ENCODE peak calls at places on chromosomes 3 and 15, in eight cellular contexts. P is PC-3; Q is fibroblast of lung; W is ascending aorta; H is thoracic aorta; J is psoas muscle; X is CD8-positive, alpha-beta memory T cell; K is tibial artery. E is an unnamed sample. For H3K4me1 and H3K27me3, the result is how much of the 10 kb centered on the place peaks cover.

GRCh38 chr3:186722457-186722856 is 5.3 kb downstream of the KNG1 start:
- DNase-seq in J (no peak), P (peak), W (no peak), X (no peak), Q (no peak), H (no peak), K (no peak), E (no peak)

GRCh38 chr15:56249080-56249479 is 5.4 kb upstream of the RFX7 start:
- DNase-seq in H (no peak), W (no peak), X (no peak), J (no peak), K (no peak), Q (peak), P (peak), E (no peak)

GRCh38 chr3:35224571-35225280 is 414.6 kb upstream of the ARPP21 start:
- DNase-seq in P (no peak), K (no peak), Q (peak), W (no peak), J (no peak), X (no peak), H (no peak), E (no peak)

GRCh38 chr3:57803647-57804081 is 47.6 kb downstream of the SLMAP start:
- DNase-seq in P (peak), W (no peak), Q (peak), J (no peak), X (no peak), H (peak), K (no peak), E (no peak)

GRCh38 chr3:124125320-124125719 is 133.4 kb upstream of the ROPN1 start:
- DNase-seq in X (no peak), Q (no peak), H (no peak), P (no peak), K (no peak), J (no peak), W (no peak), E (no peak)

GRCh38 chr15:75578948-75579908 is at the start of gene PTPN9:
- DNase-seq in K (peak), X (peak), H (peak), P (peak), W (no peak), Q (peak), J (peak), E (no peak)

GRCh38 chr3:190534386-190534785 is 20.5 kb downstream of the IL1RAP start:
- DNase-seq in W (no peak), P (no peak), J (no peak), X (no peak), Q (peak), K (no peak), H (no peak), E (no peak)

GRCh38 chr3:21477896-21478295 is 273.1 kb downstream of the ZNF385D start:
- DNase-seq in H (no peak), W (no peak), Q (peak), J (no peak), X (no peak), K (no peak), P (no peak), E (no peak)

GRCh38 chr3:126309162-126309561 is 48.0 kb downstream of the KLF15 start:
- DNase-seq in Q (no peak), K (no peak), J (no peak), H (no peak), P (no peak), W (no peak), X (no peak), E (no peak)

GRCh38 chr15:48928877-48929538 is 34.7 kb downstream of the SHC4 start:
- DNase-seq in P (peak), W (no peak), H (no peak), K (no peak), J (no peak), X (no peak), Q (peak), E (no peak)

GRCh38 chr15:92839696-92840095 is 60.4 kb upstream of the CHD2 start:
- DNase-seq in Q (no peak), H (no peak), P (no peak), K (no peak), W (no peak), J (no peak), X (no peak), E (no peak)

GRCh38 chr15:31308185-31308639 is 18.4 kb upstream of the KLF13 start:
- DNase-seq in X (no peak), H (no peak), K (no peak), Q (no peak), J (no peak), P (no peak), W (no peak), E (no peak)

GRCh38 chr3:177295116-177295515 is 97.8 kb upstream of the TBL1XR1 start:
- DNase-seq in Q (no peak), K (no peak), W (no peak), X (no peak), P (peak), J (no peak), H (no peak), E (no peak)

GRCh38 chr15:55588070-55588817 is at the start of gene PYGO1:
- DNase-seq in K (peak), Q (peak), P (peak), W (no peak), J (peak), H (no peak), X (peak), E (no peak)

GRCh38 chr15:40306908-40307307 is 827 bp downstream of the PLCB2 start:
- DNase-seq in X (no peak), K (no peak), W (no peak), Q (no peak), J (no peak), P (no peak), H (no peak), E (no peak)

GRCh38 chr3:141797167-141797773 is 34.1 kb downstream of the GRK7 start:
- DNase-seq in H (no peak), K (peak), P (no peak), Q (peak), X (peak), W (no peak), J (peak), E (no peak)

GRCh38 chr3:178583963-178584575 is 47.8 kb downstream of the KCNMB2 start:
- DNase-seq in K (no peak), X (no peak), W (no peak), J (no peak), P (no peak), H (no peak), Q (no peak), E (no peak)

GRCh38 chr15:39130556-39131379 is 450.1 kb upstream of the THBS1 start:
- DNase-seq in W (no peak), H (no peak), J (no peak), X (no peak), P (peak), Q (no peak), K (no peak), E (no peak)

GRCh38 chr3:5563537-5564277 is 376.2 kb downstream of the EDEM1 start:
- DNase-seq in J (no peak), W (no peak), P (no peak), K (no peak), Q (no peak), X (no peak), H (no peak), E (no peak)

GRCh38 chr3:160852856-160853255 is 96.8 kb downstream of the PPM1L start:
- DNase-seq in W (no peak), H (no peak), J (no peak), X (no peak), P (no peak), K (no peak), Q (no peak), E (no peak)

GRCh38 chr3:10292505-10293419 is at the start of gene GHRL:
- DNase-seq in Q (no peak), X (no peak), H (no peak), W (no peak), P (no peak), J (no peak), K (no peak), E (no peak)

GRCh38 chr3:171871392-171872274 is 28.5 kb downstream of the TMEM212 start:
- DNase-seq in W (no peak), X (no peak), J (no peak), Q (peak), K (no peak), H (no peak), P (no peak), E (no peak)

GRCh38 chr3:128813003-128813564 is 66.3 kb upstream of the ACAD9 start:
- DNase-seq in K (no peak), X (no peak), H (no peak), P (no peak), W (no peak), J (no peak), Q (no peak), E (no peak)

GRCh38 chr3:45224824-45225464 is 1.1 kb downstream of the TMEM158 start:
- DNase-seq in H (no peak), Q (peak), K (peak), X (no peak), W (no peak), P (peak), J (peak), E (no peak)

GRCh38 chr3:61824553-61825135 is 263.3 kb downstream of the PTPRG start:
- DNase-seq in W (no peak), J (no peak), P (no peak), H (no peak), K (no peak), X (no peak), Q (no peak), E (no peak)

GRCh38 chr3:169764164-169764452 is 752 bp downstream of the TERC start:
- DNase-seq in J (no peak), P (no peak), Q (peak), H (no peak), X (no peak), K (no peak), W (no peak), E (no peak)

GRCh38 chr3:82100378-82100777 is 338.9 kb upstream of the GBE1 start:
- DNase-seq in H (no peak), X (no peak), J (no peak), P (no peak), Q (peak), K (no peak), W (no peak), E (no peak)

GRCh38 chr3:57026918-57027317 is 33.5 kb upstream of the SPATA12 start:
- DNase-seq in W (no peak), Q (peak), P (no peak), X (no peak), K (no peak), J (no peak), H (no peak), E (no peak)

GRCh38 chr3:97736928-97737327 is 27.6 kb upstream of the ARL6 start:
- DNase-seq in H (no peak), K (no peak), J (no peak), P (no peak), Q (no peak), X (no peak), W (no peak), E (no peak)

GRCh38 chr3:58749948-58750347 is 83.4 kb upstream of the FAM3D start:
- DNase-seq in Q (no peak), P (peak), W (no peak), J (no peak), K (no peak), H (no peak), X (no peak), E (no peak)

GRCh38 chr3:124461838-124462632 is 268.2 kb upstream of the UMPS start:
- DNase-seq in X (no peak), J (no peak), K (no peak), H (no peak), Q (no peak), W (no peak), P (peak), E (no peak)

GRCh38 chr3:111582114-111582461 is 13.1 kb downstream of the ZBED2 start:
- DNase-seq in W (no peak), H (no peak), X (no peak), P (peak), Q (peak), K (no peak), J (no peak), E (no peak)

GRCh38 chr3:6041894-6042293 is 819.0 kb upstream of the GRM7 start:
- DNase-seq in K (no peak), P (no peak), H (no peak), Q (no peak), J (no peak), W (no peak), X (no peak), E (no peak)

GRCh38 chr3:181727122-181728036 is 15.7 kb downstream of the SOX2 start:
- DNase-seq in J (no peak), K (no peak), Q (peak), H (no peak), P (no peak), W (no peak), X (no peak), E (no peak)

GRCh38 chr3:189099505-189100290 is 72.1 kb upstream of the TPRG1 start:
- DNase-seq in X (no peak), H (no peak), K (peak), P (no peak), W (no peak), J (peak), Q (no peak), E (no peak)

GRCh38 chr3:13110678-13111116 is 37.5 kb upstream of the IQSEC1 start:
- DNase-seq in J (no peak), P (peak), W (no peak), X (no peak), Q (no peak), K (peak), H (no peak), E (no peak)

GRCh38 chr3:101992861-101993260 is 143.5 kb downstream of the NFKBIZ start:
- DNase-seq in X (no peak), H (no peak), Q (peak), W (no peak), J (no peak), P (no peak), K (no peak), E (no peak)

GRCh38 chr3:130609166-130609574 is 92.2 kb downstream of the COL6A6 start:
- DNase-seq in K (peak), P (no peak), X (no peak), J (peak), W (no peak), H (no peak), Q (peak), E (no peak)

DNA sequence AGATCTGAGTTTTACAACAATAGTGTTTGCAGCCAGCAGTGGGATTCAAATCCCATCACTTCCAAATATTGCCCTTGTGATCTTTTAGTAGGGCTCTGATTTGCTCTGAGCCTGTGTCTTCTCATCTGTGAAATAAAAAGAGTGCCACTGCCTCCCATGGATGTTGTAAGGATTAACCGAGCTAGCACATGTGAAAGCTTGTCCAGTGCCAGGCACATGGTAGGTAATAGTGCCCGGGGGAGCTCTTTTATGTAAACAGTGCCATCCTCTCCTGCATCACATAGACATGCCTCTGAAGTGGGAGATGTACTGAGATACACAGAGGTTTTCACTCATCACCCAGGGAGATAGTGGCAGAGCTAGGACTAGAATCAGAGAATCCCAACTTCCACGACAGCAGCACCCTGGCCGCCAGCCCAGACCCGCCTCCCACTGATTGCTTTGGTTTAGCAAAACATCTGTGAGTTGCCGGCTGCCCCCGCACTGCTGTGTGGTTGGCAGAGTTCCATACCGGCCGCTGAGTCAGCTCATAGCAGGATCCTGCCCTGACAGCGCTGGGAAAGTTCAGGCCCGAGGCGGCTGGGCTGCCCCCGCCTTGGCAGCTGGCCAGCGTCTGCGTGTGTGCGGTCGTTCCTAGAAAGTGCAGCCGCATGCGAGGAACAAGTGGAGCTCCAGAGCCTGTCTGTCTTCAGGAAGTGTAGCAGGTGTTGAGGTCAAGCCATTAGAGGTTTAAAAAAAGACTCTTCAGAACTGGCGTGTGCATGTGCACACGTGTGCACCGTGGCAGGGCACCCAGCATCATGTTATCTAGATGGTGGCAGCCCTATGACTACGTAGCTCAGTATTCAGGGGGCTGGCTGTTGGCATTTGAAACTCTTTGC is 5.0 kb downstream of the ARID3B start:
- DNase-seq in P (peak), W (peak), H (peak), Q (peak), J (peak), X (peak), K (peak), E (peak)
- H3K4me1 ChIP-seq in P (under half), W (under half), H (under half), Q (under half), J (under half), X (half or more), K (under half), E (under half)

DNA sequence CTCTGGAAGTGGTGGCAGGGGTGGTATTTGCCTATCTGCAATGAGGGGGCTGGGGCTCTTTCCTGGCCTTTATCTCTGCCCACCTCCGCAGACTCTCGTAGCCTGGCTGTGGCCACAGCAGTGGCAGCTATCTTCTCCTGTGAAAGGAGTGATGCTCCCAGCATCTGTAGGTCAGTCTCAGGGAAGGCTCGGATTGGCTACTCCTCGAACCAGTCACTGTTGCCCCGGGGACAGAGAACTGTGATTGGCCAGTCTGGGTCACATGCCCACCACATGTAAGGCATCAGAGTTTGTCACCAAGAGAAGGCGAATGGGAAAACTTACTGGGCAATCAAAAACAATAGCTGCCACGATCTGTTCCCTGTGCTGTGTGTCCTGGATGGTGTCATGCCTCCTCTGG is 30.1 kb upstream of the FGD5 start:
- DNase-seq in P (no peak), H (no peak), J (no peak), X (no peak), K (no peak), Q (no peak), W (no peak), E (no peak)
- H3K27me3 ChIP-seq in P (under half), H (under half), J (under half), X (under half), K (under half), Q (under half), W (under half), E (under half)

DNA sequence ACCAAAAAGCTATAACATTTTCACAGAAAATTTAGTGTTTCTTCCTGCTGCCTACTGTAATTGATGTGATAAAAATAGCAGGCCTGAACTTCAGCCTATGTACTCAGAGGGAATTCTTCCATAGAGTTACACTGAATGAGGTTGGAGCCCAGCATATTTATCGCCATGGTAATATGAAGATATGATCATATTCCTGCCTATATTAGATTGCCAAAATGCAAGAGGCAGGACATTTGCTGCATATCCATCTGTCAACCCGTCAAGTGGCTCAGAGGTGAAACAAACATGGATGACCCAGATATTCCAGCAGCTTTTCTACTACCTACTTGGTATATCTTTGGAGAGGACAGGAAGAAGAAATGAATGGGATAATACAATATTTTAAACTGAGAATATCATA is 1150.6 kb downstream of the TBL1XR1 start:
- DNase-seq in X (no peak), K (no peak), Q (no peak), P (no peak), J (no peak), H (no peak), W (no peak), E (no peak)
- H3K4me1 ChIP-seq in X (under half), K (under half), Q (under half), P (under half), J (under half), H (under half), W (under half), E (under half)

GRCh38 chr3:108407858-108408257 is 102.5 kb downstream of the MYH15 start:
- DNase-seq in J (no peak), H (no peak), K (no peak), X (no peak), W (no peak), P (no peak), Q (no peak), E (no peak)
- H3K27me3 ChIP-seq in J (under half), H (under half), K (under half), X (under half), W (under half), P (under half), Q (under half), E (under half)

GRCh38 chr3:17939157-17939556 is 196.7 kb upstream of the TBC1D5 start:
- DNase-seq in Q (no peak), W (no peak), H (no peak), J (no peak), P (no peak), K (no peak), X (no peak), E (no peak)

GRCh38 chr3:17938313-17938712 is 195.9 kb upstream of the TBC1D5 start:
- DNase-seq in H (no peak), J (no peak), P (no peak), Q (no peak), W (no peak), X (no peak), K (no peak), E (no peak)

GRCh38 chr3:17941766-17942165 is 199.3 kb upstream of the TBC1D5 start:
- DNase-seq in P (peak), H (no peak), K (no peak), J (no peak), Q (peak), X (no peak), W (no peak), E (no peak)

GRCh38 chr3:17942856-17943255 is 200.4 kb upstream of the TBC1D5 start:
- DNase-seq in Q (peak), H (no peak), X (no peak), W (no peak), K (no peak), J (no peak), P (peak), E (no peak)

GRCh38 chr3:17941134-17941533 is 198.7 kb upstream of the TBC1D5 start:
- DNase-seq in W (no peak), H (no peak), X (no peak), P (no peak), J (no peak), Q (no peak), K (no peak), E (no peak)
- H3K4me1 ChIP-seq in W (under half), H (under half), X (under half), P (under half), J (under half), Q (under half), K (under half), E (under half)

GRCh38 chr15:52798529-52799101 is 8.5 kb upstream of the ONECUT1 start:
- DNase-seq in H (no peak), Q (no peak), J (no peak), X (no peak), W (no peak), K (no peak), P (no peak), E (no peak)

GRCh38 chr15:52801748-52802085 is 11.6 kb upstream of the ONECUT1 start:
- DNase-seq in H (no peak), W (no peak), Q (no peak), J (no peak), P (no peak), X (no peak), K (no peak), E (no peak)

GRCh38 chr15:52799145-52799811 is 9.1 kb upstream of the ONECUT1 start:
- DNase-seq in J (no peak), P (no peak), Q (no peak), H (no peak), K (no peak), X (no peak), W (no peak), E (no peak)

GRCh38 chr15:52802110-52802509 is 12.0 kb upstream of the ONECUT1 start:
- DNase-seq in W (no peak), P (no peak), K (no peak), H (no peak), Q (no peak), J (no peak), X (no peak), E (no peak)

GRCh38 chr15:52800852-52801747 is 11.0 kb upstream of the ONECUT1 start:
- DNase-seq in H (no peak), Q (no peak), J (no peak), K (no peak), W (no peak), X (no peak), P (no peak), E (no peak)
- H3K27me3 ChIP-seq in H (under half), Q (half or more), J (half or more), K (half or more), W (under half), X (half or more), P (half or more), E (half or more)

GRCh38 chr3:149963485-149963884 is 7.2 kb downstream of the PFN2 start:
- DNase-seq in X (no peak), P (no peak), K (no peak), H (no peak), Q (no peak), J (no peak), W (no peak), E (no peak)
- H3K4me1 ChIP-seq in X (under half), P (half or more), K (under half), H (under half), Q (under half), J (under half), W (under half), E (under half)

E was measured in esophagus squamous epithelium.